ENCODE peak calls at places on chromosomes 12 and 14, in six cellular contexts. A is hypothalamus, G is amniotic stem cell, B is tibial artery, V is SJSA1, T is AG09309. U is an unnamed sample.
A peak's percentile ranks its signal among the peaks of the same experiment; 100 is the strongest.

GRCh38 chr12:60100150-60100549 is 504.3 kb downstream of the SLC16A7 start:
- DNase-seq in G (no peak), V (peak; percentile 3), B (no peak), T (no peak), A (no peak), U (no peak)

GRCh38 chr12:87871061-87871460 is 158.1 kb downstream of the C12orf50 start:
- DNase-seq in A (no peak), G (no peak), B (no peak), T (no peak), V (no peak), U (no peak)

GRCh38 chr14:23345987-23346692 is 6.5 kb downstream of the SLC22A17 start:
- DNase-seq in V (no peak), B (no peak), G (no peak), T (no peak), A (no peak), U (no peak)

GRCh38 chr14:61761959-61762786 is at the start of gene SNAPC1:
- DNase-seq in V (peak; percentile 88), A (peak; percentile 84), T (peak; percentile 92), G (peak; percentile 99), B (peak; percentile 98), U (peak; percentile 98)

GRCh38 chr12:122840580-122841513 is 5.6 kb downstream of the HIP1R start:
- DNase-seq in A (no peak), B (no peak), G (no peak), V (no peak), T (no peak), U (no peak)

GRCh38 chr12:98418357-98419075 is 96.9 kb upstream of the TMPO start:
- DNase-seq in G (peak; percentile 90), B (peak; percentile 96), A (no peak), T (peak; percentile 96), V (peak; percentile 86), U (peak; percentile 86)

GRCh38 chr14:48672506-48672905 is 913.7 kb downstream of the RPS29 start:
- DNase-seq in G (no peak), T (no peak), V (no peak), B (no peak), A (no peak), U (no peak)

GRCh38 chr12:4856556-4856955 is 53.1 kb upstream of the KCNA1 start:
- DNase-seq in T (no peak), V (no peak), A (no peak), B (no peak), G (no peak), U (no peak)

GRCh38 chr14:91418387-91419043 is 895 bp upstream of the CCDC88C start:
- DNase-seq in V (peak; percentile 32), T (no peak), G (no peak), A (no peak), B (no peak), U (no peak)

GRCh38 chr14:93970589-93970966 is 5.8 kb downstream of the ASB2 start:
- DNase-seq in A (no peak), T (no peak), G (no peak), B (no peak), V (no peak), U (no peak)

GRCh38 chr12:18320036-18320617 is 58.8 kb downstream of the PIK3C2G start:
- DNase-seq in A (no peak), G (peak; percentile 34), B (no peak), V (peak; percentile 55), T (peak; percentile 37), U (peak; percentile 26)

GRCh38 chr14:69317780-69318179 is 57.8 kb downstream of the GALNT16 start:
- DNase-seq in B (peak; percentile 64), T (no peak), V (no peak), G (no peak), A (no peak), U (no peak)

U was measured in stromal cell of bone marrow.